ENCODE peak calls at places on chromosomes 11 and 22, in seven cellular contexts. A is fibroblast of pulmonary artery, I is NCI-H82, O is hypothalamus, Q is cardiac muscle cell, V is HS-27A, Z is kidney. W is an unnamed sample.

GRCh38 chr22:49709464-49709863 is 118.2 kb downstream of the BRD1 start:
- DNase-seq in A (no peak), I (no peak), O (no peak), Q (no peak), V (no peak), Z (no peak), W (no peak)

GRCh38 chr11:9004310-9004945 is 627 bp upstream of the NRIP3 start:
- DNase-seq in A (no peak), I (peak; percentile 34), O (no peak), Q (no peak), V (no peak), Z (peak; percentile 79), W (no peak)

GRCh38 chr22:50301581-50301991 is 5.9 kb downstream of the PLXNB2 start:
- DNase-seq in A (no peak), I (no peak), O (no peak), Q (peak; percentile 17), V (no peak), Z (no peak), W (no peak)

GRCh38 chr22:38963872-38964271 is 6.5 kb downstream of the APOBEC3A start:
- DNase-seq in A (no peak), I (no peak), O (no peak), Q (no peak), V (no peak), Z (peak; percentile 57), W (no peak)

GRCh38 chr11:35083181-35084061 is 55.5 kb upstream of the CD44 start:
- DNase-seq in A (peak; percentile 88), I (no peak), O (peak; percentile 25), Q (peak; percentile 87), V (peak; percentile 91), Z (no peak), W (peak; percentile 73)

GRCh38 chr11:2943711-2944118 is 14.5 kb upstream of the PHLDA2 start:
- DNase-seq in A (no peak), I (peak; percentile 21), O (no peak), Q (no peak), V (no peak), Z (peak; percentile 90), W (no peak)

GRCh38 chr11:103359221-103359620 is 250.0 kb downstream of the DYNC2H1 start:
- DNase-seq in A (no peak), I (no peak), O (no peak), Q (no peak), V (no peak), Z (no peak), W (no peak)

GRCh38 chr11:78050964-78051831 is 12.5 kb upstream of the THRSP start:
- DNase-seq in A (peak; percentile 70), I (no peak), O (no peak), Q (peak; percentile 84), V (peak; percentile 69), Z (no peak), W (no peak)

GRCh38 chr11:76371170-76371569 is 9.8 kb downstream of the THAP12 start:
- DNase-seq in A (peak; percentile 77), I (no peak), O (no peak), Q (peak; percentile 73), V (no peak), Z (no peak), W (peak; percentile 50)

GRCh38 chr11:45580399-45580798 is 85.0 kb downstream of the CHST1 start:
- DNase-seq in A (peak; percentile 64), I (no peak), O (no peak), Q (peak; percentile 69), V (peak; percentile 4), Z (no peak), W (no peak)

GRCh38 chr11:76830639-76831312 is 29.9 kb upstream of the ACER3 start:
- DNase-seq in A (peak; percentile 86), I (peak; percentile 97), O (no peak), Q (peak; percentile 77), V (no peak), Z (no peak), W (no peak)

GRCh38 chr22:41338614-41339212 is 37.4 kb downstream of the ZC3H7B start:
- DNase-seq in A (no peak), I (no peak), O (no peak), Q (no peak), V (no peak), Z (no peak), W (no peak)

GRCh38 chr11:102241026-102241425 is 76.3 kb upstream of the BIRC3 start:
- DNase-seq in A (no peak), I (no peak), O (no peak), Q (no peak), V (no peak), Z (no peak), W (no peak)

GRCh38 chr11:130601141-130601540 is 152.7 kb downstream of the ADAMTS15 start:
- DNase-seq in A (peak; percentile 76), I (no peak), O (peak; percentile 44), Q (peak; percentile 93), V (no peak), Z (peak; percentile 82), W (no peak)

GRCh38 chr22:49553518-49554295 is 274.0 kb downstream of the BRD1 start:
- DNase-seq in A (no peak), I (no peak), O (no peak), Q (no peak), V (no peak), Z (peak; percentile 45), W (no peak)

GRCh38 chr11:118820412-118821357 is 29.7 kb upstream of the DDX6 start:
- DNase-seq in A (no peak), I (no peak), O (peak; percentile 67), Q (no peak), V (no peak), Z (peak; percentile 95), W (peak; percentile 81)

GRCh38 chr11:13772223-13773046 is 104.0 kb downstream of the FAR1 start:
- DNase-seq in A (peak; percentile 80), I (peak; percentile 72), O (no peak), Q (peak; percentile 83), V (no peak), Z (no peak), W (peak; percentile 31)

GRCh38 chr11:122178795-122179194 is 62.8 kb upstream of the BLID start:
- DNase-seq in A (no peak), I (no peak), O (no peak), Q (peak; percentile 36), V (no peak), Z (no peak), W (no peak)

GRCh38 chr22:48237466-48237865 is 1475.0 kb downstream of the TBC1D22A start:
- DNase-seq in A (no peak), I (no peak), O (no peak), Q (no peak), V (no peak), Z (no peak), W (no peak)

GRCh38 chr11:27839226-27839913 is 139.1 kb upstream of the BDNF start:
- DNase-seq in A (peak; percentile 43), I (peak; percentile 7), O (no peak), Q (peak; percentile 56), V (peak; percentile 47), Z (no peak), W (no peak)

GRCh38 chr22:25395468-25395867 is 169.0 kb upstream of the GRK3 start:
- DNase-seq in A (no peak), I (no peak), O (no peak), Q (no peak), V (no peak), Z (peak; percentile 69), W (no peak)

GRCh38 chr11:129373489-129373953 is 2.1 kb upstream of the BARX2 start:
- DNase-seq in A (no peak), I (no peak), O (no peak), Q (peak; percentile 14), V (no peak), Z (no peak), W (peak; percentile 31)

GRCh38 chr11:68436985-68437926 is 23.3 kb upstream of the PPP6R3 start:
- DNase-seq in A (peak; percentile 88), I (no peak), O (no peak), Q (peak; percentile 89), V (no peak), Z (no peak), W (no peak)

GRCh38 chr22:50529416-50530279 is at the start of gene TYMP:
- DNase-seq in A (no peak), I (peak; percentile 44), O (no peak), Q (no peak), V (no peak), Z (peak; percentile 97), W (peak; percentile 93)

GRCh38 chr11:111635706-111636045 is 33.4 kb downstream of the SIK2 start:
- DNase-seq in A (peak; percentile 70), I (peak; percentile 20), O (peak; percentile 35), Q (peak; percentile 76), V (no peak), Z (no peak), W (no peak)

GRCh38 chr22:33648478-33648877 is 271.8 kb downstream of the LARGE1 start:
- DNase-seq in A (no peak), I (no peak), O (no peak), Q (no peak), V (no peak), Z (no peak), W (no peak)

GRCh38 chr11:429931-430456 is 11.8 kb downstream of the ANO9 start:
- DNase-seq in A (no peak), I (no peak), O (no peak), Q (no peak), V (no peak), Z (no peak), W (no peak)

GRCh38 chr11:59573216-59573615 is 42.4 kb downstream of the OSBP start:
- DNase-seq in A (peak; percentile 84), I (no peak), O (no peak), Q (peak; percentile 92), V (no peak), Z (no peak), W (no peak)

GRCh38 chr11:134498326-134499139 is 86.5 kb upstream of the B3GAT1 start:
- DNase-seq in A (no peak), I (no peak), O (peak; percentile 78), Q (no peak), V (no peak), Z (peak; percentile 49), W (no peak)

W was measured in GM13977.